ENCODE peak calls at places on chromosomes 16 and 17, in ten cellular contexts. Q, E, M, C, A, F, X, U, J and G are unnamed samples.

GRCh38 chr16:3675601-3676130 is 21.2 kb downstream of the DNASE1 start:
- DNase-seq in Q (no peak), E (no peak), M (no peak), C (no peak), A (no peak), F (no peak), X (no peak), U (no peak), J (no peak), G (no peak)

GRCh38 chr16:71572497-71573116 is 4.3 kb downstream of the TAT start:
- DNase-seq in Q (no peak), E (peak), M (no peak), C (no peak), A (no peak), F (no peak), X (no peak), U (no peak), J (no peak), G (no peak)

GRCh38 chr17:49443862-49444261 is 29.2 kb upstream of the PHB1 start:
- DNase-seq in Q (no peak), E (no peak), M (peak), C (no peak), A (no peak), F (no peak), X (no peak), U (no peak), J (no peak), G (peak)

GRCh38 chr17:41784207-41784744 is 2.2 kb downstream of the JUP start:
- DNase-seq in Q (peak), E (peak), M (peak), C (peak), A (peak), F (no peak), X (no peak), U (no peak), J (peak), G (peak)

GRCh38 chr16:70370924-70371323 is 24.2 kb downstream of the DDX19A start:
- DNase-seq in Q (no peak), E (no peak), M (no peak), C (no peak), A (no peak), F (no peak), X (no peak), U (no peak), J (no peak), G (no peak)

GRCh38 chr16:912684-913613 is 57.8 kb downstream of the LMF1 start:
- DNase-seq in Q (no peak), E (no peak), M (no peak), C (no peak), A (no peak), F (no peak), X (no peak), U (no peak), J (no peak), G (no peak)

GRCh38 chr17:32191306-32191705 is 49.0 kb downstream of the RHOT1 start:
- DNase-seq in Q (no peak), E (no peak), M (peak), C (no peak), A (no peak), F (no peak), X (no peak), U (no peak), J (no peak), G (peak)

GRCh38 chr17:68698761-68699160 is 97.6 kb upstream of the FAM20A start:
- DNase-seq in Q (no peak), E (no peak), M (no peak), C (no peak), A (no peak), F (no peak), X (no peak), U (no peak), J (no peak), G (no peak)

GRCh38 chr17:56892333-56892732 is 21.5 kb downstream of the TRIM25 start:
- DNase-seq in Q (no peak), E (no peak), M (no peak), C (no peak), A (no peak), F (no peak), X (no peak), U (no peak), J (no peak), G (no peak)

GRCh38 chr17:9356488-9356911 is 219.1 kb downstream of the STX8 start:
- DNase-seq in Q (peak), E (no peak), M (no peak), C (peak), A (no peak), F (no peak), X (no peak), U (peak), J (no peak), G (no peak)

GRCh38 chr17:10999484-10999883 is 161.6 kb upstream of the PIRT start:
- DNase-seq in Q (no peak), E (no peak), M (no peak), C (no peak), A (no peak), F (no peak), X (no peak), U (no peak), J (no peak), G (no peak)

GRCh38 chr17:30117548-30118155 is 1.0 kb downstream of the NSRP1 start:
- DNase-seq in Q (no peak), E (no peak), M (no peak), C (no peak), A (no peak), F (no peak), X (no peak), U (no peak), J (no peak), G (peak)

GRCh38 chr16:3825103-3825502 is 55.4 kb downstream of the CREBBP start:
- DNase-seq in Q (no peak), E (no peak), M (peak), C (no peak), A (no peak), F (no peak), X (no peak), U (no peak), J (no peak), G (peak)

GRCh38 chr17:80415626-80416042 is 667 bp downstream of the ENDOV start:
- DNase-seq in Q (no peak), E (no peak), M (no peak), C (no peak), A (no peak), F (no peak), X (no peak), U (no peak), J (no peak), G (no peak)

GRCh38 chr17:5931611-5932010 is 138.6 kb upstream of the WSCD1 start:
- DNase-seq in Q (no peak), E (no peak), M (peak), C (no peak), A (no peak), F (no peak), X (peak), U (no peak), J (no peak), G (no peak)

GRCh38 chr17:527247-527646 is 174.6 kb upstream of the RPH3AL start:
- DNase-seq in Q (no peak), E (no peak), M (no peak), C (no peak), A (no peak), F (no peak), X (no peak), U (no peak), J (no peak), G (peak)

GRCh38 chr17:1039511-1040215 is 42.7 kb downstream of the TIMM22 start:
- DNase-seq in Q (peak), E (no peak), M (no peak), C (no peak), A (no peak), F (no peak), X (no peak), U (peak), J (no peak), G (no peak)

GRCh38 chr16:77191259-77191969 is 424 bp downstream of the MON1B start:
- DNase-seq in Q (peak), E (peak), M (no peak), C (no peak), A (no peak), F (no peak), X (no peak), U (peak), J (no peak), G (peak)

GRCh38 chr16:71537643-71538042 is 11.4 kb downstream of the CHST4 start:
- DNase-seq in Q (no peak), E (peak), M (peak), C (peak), A (peak), F (peak), X (no peak), U (no peak), J (peak), G (peak)

GRCh38 chr16:30766206-30766921 is 4.2 kb downstream of the RNF40 start:
- DNase-seq in Q (no peak), E (no peak), M (no peak), C (no peak), A (no peak), F (no peak), X (no peak), U (no peak), J (no peak), G (no peak)

GRCh38 chr16:11698271-11698689 is 30.0 kb downstream of the SNN start:
- DNase-seq in Q (no peak), E (peak), M (peak), C (no peak), A (no peak), F (no peak), X (no peak), U (no peak), J (no peak), G (peak)

GRCh38 chr16:56610017-56610608 is 1.7 kb downstream of the MT2A start:
- DNase-seq in Q (no peak), E (peak), M (peak), C (no peak), A (no peak), F (no peak), X (no peak), U (peak), J (no peak), G (peak)

GRCh38 chr17:77098884-77099545 is 41.8 kb upstream of the SEC14L1 start:
- DNase-seq in Q (no peak), E (no peak), M (no peak), C (no peak), A (no peak), F (no peak), X (no peak), U (peak), J (no peak), G (peak)

GRCh38 chr17:80362428-80363119 is 52.4 kb upstream of the ENDOV start:
- DNase-seq in Q (no peak), E (no peak), M (no peak), C (no peak), A (no peak), F (no peak), X (no peak), U (peak), J (no peak), G (peak)

GRCh38 chr17:82029391-82029790 is 2.1 kb upstream of the RAC3 start:
- DNase-seq in Q (peak), E (no peak), M (no peak), C (no peak), A (no peak), F (no peak), X (no peak), U (no peak), J (no peak), G (no peak)

GRCh38 chr17:39161967-39162366 is 4.0 kb downstream of the ARL5C start:
- DNase-seq in Q (no peak), E (no peak), M (no peak), C (no peak), A (no peak), F (no peak), X (no peak), U (no peak), J (no peak), G (no peak)

GRCh38 chr16:79007614-79008013 is 592.9 kb downstream of the MAF start:
- DNase-seq in Q (no peak), E (no peak), M (no peak), C (no peak), A (no peak), F (no peak), X (no peak), U (no peak), J (no peak), G (no peak)

GRCh38 chr17:35605753-35606152 is 18.6 kb downstream of the AP2B1 start:
- DNase-seq in Q (no peak), E (no peak), M (no peak), C (no peak), A (no peak), F (no peak), X (no peak), U (no peak), J (no peak), G (peak)

GRCh38 chr16:81694494-81695285 is 84.4 kb upstream of the PLCG2 start:
- DNase-seq in Q (no peak), E (no peak), M (no peak), C (no peak), A (no peak), F (no peak), X (no peak), U (no peak), J (no peak), G (no peak)

GRCh38 chr17:45705123-45706009 is 78.8 kb upstream of the CRHR1 start:
- DNase-seq in Q (no peak), E (peak), M (peak), C (no peak), A (no peak), F (no peak), X (no peak), U (no peak), J (no peak), G (peak)

GRCh38 chr17:43578699-43579569 is 32.8 kb upstream of the ETV4 start:
- DNase-seq in Q (no peak), E (no peak), M (peak), C (no peak), A (peak), F (no peak), X (peak), U (no peak), J (peak), G (peak)

GRCh38 chr17:559699-560378 is 154.8 kb downstream of the VPS53 start:
- DNase-seq in Q (peak), E (no peak), M (peak), C (no peak), A (no peak), F (no peak), X (no peak), U (peak), J (no peak), G (peak)

GRCh38 chr16:4529085-4530060 is 9.2 kb downstream of the CDIP1 start:
- DNase-seq in Q (no peak), E (no peak), M (peak), C (peak), A (peak), F (no peak), X (no peak), U (no peak), J (no peak), G (peak)

GRCh38 chr17:74852237-74853047 is 7.2 kb downstream of the GRIN2C start:
- DNase-seq in Q (no peak), E (no peak), M (no peak), C (peak), A (peak), F (no peak), X (peak), U (no peak), J (no peak), G (peak)

GRCh38 chr16:57628008-57628781 is at the start of gene ADGRG1:
- DNase-seq in Q (peak), E (peak), M (peak), C (peak), A (peak), F (peak), X (no peak), U (peak), J (peak), G (peak)

GRCh38 chr17:36000730-36001108 is 634 bp downstream of the CCL15 start:
- DNase-seq in Q (no peak), E (no peak), M (no peak), C (no peak), A (no peak), F (peak), X (no peak), U (no peak), J (no peak), G (no peak)

GRCh38 chr16:70777496-70777895 is 23.5 kb downstream of the VAC14 start:
- DNase-seq in Q (no peak), E (no peak), M (no peak), C (no peak), A (no peak), F (no peak), X (no peak), U (no peak), J (no peak), G (no peak)

GRCh38 chr17:49748791-49749190 is 15.1 kb downstream of the FAM117A start:
- DNase-seq in Q (no peak), E (no peak), M (no peak), C (no peak), A (no peak), F (no peak), X (no peak), U (no peak), J (no peak), G (no peak)

GRCh38 chr16:30003670-30004423 is 7.0 kb downstream of the DOC2A start:
- DNase-seq in Q (no peak), E (no peak), M (no peak), C (no peak), A (no peak), F (no peak), X (no peak), U (no peak), J (peak), G (no peak)